ENCODE peak calls at places on chromosomes 3 and 15, in four cellular contexts. One of them, this sample, is unnamed.

GRCh38 chr3:97793415-97794019 is 28.3 kb upstream of the CRYBG3 start:
- DNase-seq in activated CD8-positive, alpha-beta memory T cell treated with anti-CD3 and anti-CD28 coated beads, Interleukin-2, amount 50 U/mL, for 4 hours: no peak
- DNase-seq in A549: peak
- DNase-seq in NCI-H345: peak
- DNase-seq in this sample: peak

GRCh38 chr3:173685471-173685870 is 287.9 kb downstream of the NLGN1 start:
- DNase-seq in NCI-H345: no peak
- DNase-seq in activated CD8-positive, alpha-beta memory T cell treated with anti-CD3 and anti-CD28 coated beads, Interleukin-2, amount 50 U/mL, for 4 hours: no peak
- DNase-seq in A549: no peak
- DNase-seq in this sample: no peak

GRCh38 chr3:197899833-197900478 is 50.0 kb upstream of the RPL35A start:
- DNase-seq in NCI-H345: no peak
- DNase-seq in activated CD8-positive, alpha-beta memory T cell treated with anti-CD3 and anti-CD28 coated beads, Interleukin-2, amount 50 U/mL, for 4 hours: no peak
- DNase-seq in A549: no peak
- DNase-seq in this sample: no peak

GRCh38 chr15:82992436-82992835 is 6.4 kb downstream of the RAMAC start:
- DNase-seq in activated CD8-positive, alpha-beta memory T cell treated with anti-CD3 and anti-CD28 coated beads, Interleukin-2, amount 50 U/mL, for 4 hours: no peak
- DNase-seq in NCI-H345: no peak
- DNase-seq in A549: no peak
- DNase-seq in this sample: no peak

GRCh38 chr15:70198441-70199123 is 100.9 kb upstream of the TLE3 start:
- DNase-seq in A549: no peak
- DNase-seq in NCI-H345: no peak
- DNase-seq in activated CD8-positive, alpha-beta memory T cell treated with anti-CD3 and anti-CD28 coated beads, Interleukin-2, amount 50 U/mL, for 4 hours: no peak
- DNase-seq in this sample: no peak

GRCh38 chr3:165389064-165389463 is 192.9 kb upstream of the SLITRK3 start:
- DNase-seq in A549: no peak
- DNase-seq in activated CD8-positive, alpha-beta memory T cell treated with anti-CD3 and anti-CD28 coated beads, Interleukin-2, amount 50 U/mL, for 4 hours: no peak
- DNase-seq in NCI-H345: no peak
- DNase-seq in this sample: no peak

GRCh38 chr15:74167891-74168331 is 5.6 kb upstream of the ISLR start:
- DNase-seq in activated CD8-positive, alpha-beta memory T cell treated with anti-CD3 and anti-CD28 coated beads, Interleukin-2, amount 50 U/mL, for 4 hours: no peak
- DNase-seq in NCI-H345: peak
- DNase-seq in A549: no peak
- DNase-seq in this sample: no peak

GRCh38 chr3:58623478-58623877 is 43.1 kb downstream of the FAM3D start:
- DNase-seq in NCI-H345: no peak
- DNase-seq in activated CD8-positive, alpha-beta memory T cell treated with anti-CD3 and anti-CD28 coated beads, Interleukin-2, amount 50 U/mL, for 4 hours: no peak
- DNase-seq in A549: no peak
- DNase-seq in this sample: no peak

GRCh38 chr3:124620600-124621063 is 109.6 kb upstream of the UMPS start:
- DNase-seq in activated CD8-positive, alpha-beta memory T cell treated with anti-CD3 and anti-CD28 coated beads, Interleukin-2, amount 50 U/mL, for 4 hours: peak
- DNase-seq in A549: peak
- DNase-seq in NCI-H345: no peak
- DNase-seq in this sample: no peak

GRCh38 chr3:50316657-50317242 is 5.8 kb downstream of the HYAL2 start:
- DNase-seq in A549: peak
- DNase-seq in NCI-H345: no peak
- DNase-seq in activated CD8-positive, alpha-beta memory T cell treated with anti-CD3 and anti-CD28 coated beads, Interleukin-2, amount 50 U/mL, for 4 hours: peak
- DNase-seq in this sample: no peak

GRCh38 chr15:38683382-38684242 is 119.0 kb upstream of the RASGRP1 start:
- DNase-seq in A549: peak
- DNase-seq in NCI-H345: peak
- DNase-seq in activated CD8-positive, alpha-beta memory T cell treated with anti-CD3 and anti-CD28 coated beads, Interleukin-2, amount 50 U/mL, for 4 hours: peak
- DNase-seq in this sample: no peak

GRCh38 chr3:45026038-45026437 is at the start of gene CLEC3B:
- DNase-seq in A549: no peak
- DNase-seq in activated CD8-positive, alpha-beta memory T cell treated with anti-CD3 and anti-CD28 coated beads, Interleukin-2, amount 50 U/mL, for 4 hours: no peak
- DNase-seq in NCI-H345: no peak
- DNase-seq in this sample: no peak

GRCh38 chr15:80217327-80217900 is 34.6 kb downstream of the CTXND1 start:
- DNase-seq in A549: no peak
- DNase-seq in NCI-H345: no peak
- DNase-seq in activated CD8-positive, alpha-beta memory T cell treated with anti-CD3 and anti-CD28 coated beads, Interleukin-2, amount 50 U/mL, for 4 hours: no peak
- DNase-seq in this sample: no peak

GRCh38 chr15:83654379-83655236 is 685 bp downstream of the ADAMTSL3 start:
- DNase-seq in A549: no peak
- DNase-seq in NCI-H345: no peak
- DNase-seq in activated CD8-positive, alpha-beta memory T cell treated with anti-CD3 and anti-CD28 coated beads, Interleukin-2, amount 50 U/mL, for 4 hours: no peak
- DNase-seq in this sample: no peak

GRCh38 chr3:48372377-48372770 is 355 bp downstream of the FBXW12 start:
- DNase-seq in NCI-H345: peak
- DNase-seq in A549: no peak
- DNase-seq in activated CD8-positive, alpha-beta memory T cell treated with anti-CD3 and anti-CD28 coated beads, Interleukin-2, amount 50 U/mL, for 4 hours: no peak
- DNase-seq in this sample: no peak

GRCh38 chr3:58167431-58168351 is 43.1 kb downstream of the DNASE1L3 start:
- DNase-seq in NCI-H345: no peak
- DNase-seq in activated CD8-positive, alpha-beta memory T cell treated with anti-CD3 and anti-CD28 coated beads, Interleukin-2, amount 50 U/mL, for 4 hours: peak
- DNase-seq in A549: peak
- DNase-seq in this sample: no peak

This sample was measured in Panc1.